ENCODE peak calls at places on chromosomes 5 and 9, in six cellular contexts. I is GM23248; G is progenitor cell of endocrine pancreas; B is RKO; D is activated effector memory CD4-positive, alpha-beta T cell treated with Interleukin-2 at 50 U/mL for 16 hours; V is ELR. R is an unnamed sample.
A peak's percentile ranks its signal among the peaks of the same experiment; 100 is the strongest.

GRCh38 chr9:92850898-92851297 is 26.9 kb downstream of the ZNF484 start:
- DNase-seq in I (no peak), G (no peak), B (peak; percentile 53), D (no peak), V (no peak), R (no peak)

GRCh38 chr5:93342563-93343061 is 238.4 kb downstream of the NR2F1-AS1 start:
- DNase-seq in I (no peak), G (no peak), B (no peak), D (no peak), V (no peak), R (no peak)

GRCh38 chr5:168976311-168976893 is 324.5 kb downstream of the SLIT3 start:
- DNase-seq in I (peak; percentile 60), G (no peak), B (no peak), D (no peak), V (no peak), R (no peak)

GRCh38 chr9:99231708-99232107 is 9.6 kb downstream of the SEC61B start:
- DNase-seq in I (peak; percentile 47), G (no peak), B (peak; percentile 22), D (no peak), V (peak; percentile 45), R (peak; percentile 27)

GRCh38 chr5:150789943-150790611 is 11.5 kb downstream of the SMIM3 start:
- DNase-seq in I (peak; percentile 100), G (no peak), B (peak; percentile 94), D (peak; percentile 31), V (peak; percentile 100), R (peak; percentile 80)

GRCh38 chr5:17185776-17186175 is 31.7 kb upstream of the BASP1 start:
- DNase-seq in I (peak; percentile 96), G (no peak), B (no peak), D (no peak), V (peak; percentile 86), R (peak; percentile 64)

GRCh38 chr9:105070176-105070575 is 142.2 kb upstream of the ABCA1 start:
- DNase-seq in I (no peak), G (no peak), B (no peak), D (no peak), V (no peak), R (no peak)

GRCh38 chr9:94002316-94003140 is 47.4 kb upstream of the BARX1 start:
- DNase-seq in I (peak; percentile 47), G (peak; percentile 30), B (peak; percentile 65), D (no peak), V (peak; percentile 60), R (peak; percentile 16)

R was measured in AG08396.